ENCODE peak calls at places on chromosomes 4 and X, in five cellular contexts. A is sigmoid colon, L is transverse colon, R is kidney epithelial cell, T is SK-N-MC. J is an unnamed sample. For H3K36me3, the result is how much of the 10 kb centered on the place peaks cover.

GRCh38 chrX:71619193-71619592 is 882 bp upstream of the CXCR3 start:
- DNase-seq in A (no peak), L (no peak), R (no peak), T (no peak), J (no peak)

GRCh38 chr4:168398589-168398988 is 80.0 kb upstream of the DDX60 start:
- DNase-seq in A (no peak), L (no peak), R (no peak), T (no peak), J (no peak)

GRCh38 chr4:137994858-137995257 is 247.3 kb downstream of the SLC7A11 start:
- DNase-seq in A (no peak), L (no peak), R (peak), T (no peak), J (no peak)

GRCh38 chr4:48297447-48297846 is 27.8 kb upstream of the TEC start:
- DNase-seq in A (no peak), L (no peak), R (no peak), T (no peak), J (no peak)

GRCh38 chr4:103075435-103075893 is 1.1 kb downstream of the SLC9B2 start:
- DNase-seq in A (no peak), L (no peak), R (no peak), T (no peak), J (peak)

GRCh38 chr4:158621729-158622128 is 50.0 kb downstream of the C4orf46 start:
- DNase-seq in A (no peak), L (no peak), R (no peak), T (no peak), J (no peak)

GRCh38 chrX:151983186-151983585 is 8.7 kb upstream of the GABRE start:
- DNase-seq in A (no peak), L (no peak), R (peak), T (no peak), J (no peak)

GRCh38 chr4:87819281-87819919 is 13.4 kb upstream of the MEPE start:
- DNase-seq in A (no peak), L (no peak), R (peak), T (no peak), J (no peak)

GRCh38 chr4:68271851-68272756 is 26.6 kb upstream of the TMPRSS11B start:
- DNase-seq in A (no peak), L (no peak), R (no peak), T (peak), J (no peak)

GRCh38 chr4:129322947-129323346 is 227.0 kb downstream of the C4orf33 start:
- DNase-seq in A (no peak), L (no peak), R (no peak), T (no peak), J (no peak)

GRCh38 chrX:86066998-86067397 is 19.6 kb upstream of the CHM start:
- DNase-seq in A (no peak), L (no peak), R (no peak), T (no peak), J (peak)

GRCh38 chr4:145716200-145716599 is 36.3 kb downstream of the C4orf51 start:
- DNase-seq in A (no peak), L (no peak), R (no peak), T (no peak), J (no peak)

GRCh38 chr4:12375805-12376204 is 947.1 kb upstream of the HS3ST1 start:
- DNase-seq in A (no peak), L (no peak), R (no peak), T (no peak), J (no peak)

GRCh38 chr4:118327554-118328241 is 25.1 kb downstream of the PRSS12 start:
- DNase-seq in A (no peak), L (no peak), R (no peak), T (peak), J (no peak)

GRCh38 chr4:122744229-122744628 is 11.7 kb downstream of the BBS12 start:
- DNase-seq in A (no peak), L (no peak), R (no peak), T (no peak), J (peak)

GRCh38 chrX:141811438-141811837 is 26.7 kb upstream of the MAGEC3 start:
- DNase-seq in A (no peak), L (no peak), R (no peak), T (no peak), J (no peak)
- H3K36me3 ChIP-seq in A (under half), L (under half), R (under half), T (under half), J (under half)

GRCh38 chr4:124590480-124590879 is 122.1 kb downstream of the ANKRD50 start:
- DNase-seq in A (no peak), L (no peak), R (no peak), T (no peak), J (no peak)

GRCh38 chr4:124596811-124597210 is 115.7 kb downstream of the ANKRD50 start:
- DNase-seq in A (no peak), L (no peak), R (no peak), T (no peak), J (no peak)

GRCh38 chr4:124594945-124595344 is 117.6 kb downstream of the ANKRD50 start:
- DNase-seq in A (no peak), L (no peak), R (no peak), T (no peak), J (no peak)

GRCh38 chr4:124589827-124590226 is 122.7 kb downstream of the ANKRD50 start:
- DNase-seq in A (no peak), L (no peak), R (no peak), T (no peak), J (no peak)

GRCh38 chr4:124591646-124592045 is 120.9 kb downstream of the ANKRD50 start:
- DNase-seq in A (no peak), L (no peak), R (no peak), T (no peak), J (no peak)
- H3K36me3 ChIP-seq in A (under half), L (under half), R (under half), T (under half), J (under half)

DNA sequence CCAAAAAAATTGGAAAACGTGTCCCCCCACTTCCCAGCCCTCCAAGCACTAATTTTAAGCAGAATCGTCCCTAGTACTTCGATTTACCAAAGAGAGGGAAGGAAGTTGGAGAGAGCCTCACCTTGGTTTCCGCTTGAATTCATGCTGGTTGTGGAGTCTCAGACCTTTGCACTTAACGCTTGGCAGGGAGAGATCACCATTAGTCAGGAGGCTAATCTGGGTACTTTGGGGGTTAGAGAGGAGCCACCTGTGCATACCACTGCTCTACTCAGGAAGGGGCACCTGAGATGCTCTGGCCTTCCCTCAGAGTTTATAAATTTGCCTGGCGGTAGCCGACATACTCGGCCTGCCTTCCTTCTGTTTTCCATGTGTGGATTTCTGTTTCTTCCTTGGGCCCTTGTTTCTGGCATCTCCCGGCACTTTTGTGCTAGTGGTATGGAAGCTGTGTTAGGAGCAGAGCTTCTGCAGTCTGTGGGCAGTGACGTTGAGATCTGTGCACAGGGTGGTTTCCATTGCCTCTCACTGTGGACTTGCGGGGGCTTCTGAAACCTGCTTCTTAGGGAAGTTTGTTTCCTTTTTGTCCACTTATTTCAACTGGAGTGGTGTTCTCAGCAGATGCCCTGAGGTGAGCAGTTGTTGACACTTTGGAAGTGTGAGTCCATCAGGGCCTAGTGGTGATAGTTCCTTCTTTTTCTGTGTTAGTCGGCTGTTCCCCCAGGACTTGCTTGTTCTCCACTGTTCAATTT is 104.2 kb downstream of the TMEM131L start:
- DNase-seq in A (no peak), L (no peak), R (no peak), T (no peak), J (no peak)
- H3K36me3 ChIP-seq in A (under half), L (under half), R (under half), T (under half), J (under half)

GRCh38 chr4:163273922-163274321 is 58.5 kb downstream of the NPY1R start:
- DNase-seq in A (no peak), L (no peak), R (no peak), T (no peak), J (no peak)
- H3K36me3 ChIP-seq in A (under half), L (under half), R (under half), T (under half), J (under half)

GRCh38 chrX:2351999-2352995 is 148.5 kb downstream of the DHRSX start:
- DNase-seq in A (no peak), L (no peak), R (peak), T (no peak), J (no peak)
- H3K36me3 ChIP-seq in A (under half), L (under half), R (under half), T (under half), J (under half)

GRCh38 chr4:152556283-152556682 is 20.4 kb upstream of the FBXW7 start:
- DNase-seq in A (no peak), L (no peak), R (no peak), T (no peak), J (no peak)
- H3K36me3 ChIP-seq in A (under half), L (under half), R (under half), T (under half), J (under half)

GRCh38 chr4:1357356-1358248 is 10.6 kb downstream of the UVSSA start:
- DNase-seq in A (no peak), L (no peak), R (no peak), T (no peak), J (no peak)
- H3K36me3 ChIP-seq in A (under half), L (under half), R (under half), T (under half), J (under half)

GRCh38 chr4:734075-734474 is 28.4 kb downstream of the PCGF3 start:
- DNase-seq in A (no peak), L (no peak), R (no peak), T (no peak), J (no peak)

GRCh38 chr4:732480-732879 is 26.8 kb downstream of the PCGF3 start:
- DNase-seq in A (no peak), L (no peak), R (no peak), T (no peak), J (no peak)

GRCh38 chr4:732911-733630 is 27.4 kb downstream of the PCGF3 start:
- DNase-seq in A (no peak), L (no peak), R (no peak), T (no peak), J (no peak)

GRCh38 chr4:734951-735350 is 29.3 kb downstream of the PCGF3 start:
- DNase-seq in A (no peak), L (no peak), R (no peak), T (no peak), J (no peak)

GRCh38 chr4:733631-733980 is 28.0 kb downstream of the PCGF3 start:
- DNase-seq in A (no peak), L (no peak), R (no peak), T (no peak), J (no peak)
- H3K36me3 ChIP-seq in A (under half), L (under half), R (under half), T (half or more), J (under half)

GRCh38 chr4:55087016-55087929 is 38.1 kb downstream of the KDR start:
- DNase-seq in A (no peak), L (no peak), R (no peak), T (no peak), J (no peak)

GRCh38 chr4:55083771-55084170 is 41.6 kb downstream of the KDR start:
- DNase-seq in A (no peak), L (no peak), R (no peak), T (no peak), J (no peak)

GRCh38 chr4:55087930-55088293 is 37.5 kb downstream of the KDR start:
- DNase-seq in A (no peak), L (no peak), R (no peak), T (no peak), J (no peak)

GRCh38 chr4:55089922-55090321 is 35.5 kb downstream of the KDR start:
- DNase-seq in A (no peak), L (no peak), R (no peak), T (no peak), J (no peak)

DNA sequence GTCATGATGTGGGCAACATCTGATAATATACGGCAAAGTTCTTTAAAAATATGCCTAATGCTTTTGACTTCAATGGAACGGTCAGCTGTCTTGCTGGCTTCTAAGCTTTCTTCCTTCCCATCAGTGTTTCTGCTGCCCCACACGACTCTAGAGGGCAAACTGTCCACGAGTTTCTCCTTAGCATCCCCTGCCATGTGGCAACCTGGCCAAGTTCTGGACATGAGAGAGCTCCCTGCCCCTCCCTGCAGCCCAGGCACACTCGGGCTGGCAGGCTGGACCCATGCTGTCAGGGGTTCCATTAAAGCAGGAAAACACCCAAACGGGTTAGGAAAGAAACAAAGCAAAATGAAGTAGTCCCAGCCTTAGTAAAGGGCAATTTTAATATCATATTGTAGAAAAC is 38.8 kb downstream of the KDR start:
- DNase-seq in A (no peak), L (no peak), R (no peak), T (no peak), J (no peak)
- H3K36me3 ChIP-seq in A (under half), L (under half), R (under half), T (under half), J (under half)